ENCODE peak calls at places on chromosomes 6 and 20, in five cellular contexts. L is astrocyte, T is GF-D8, P is lower leg skin, E is AG10803. J is an unnamed sample.

GRCh38 chr20:49976542-49976941 is 6.2 kb upstream of the SNAI1 start:
- DNase-seq in L (no peak), T (no peak), P (no peak), E (no peak), J (no peak)

GRCh38 chr6:148550569-148550968 is 196.3 kb upstream of the UST start:
- DNase-seq in L (peak; percentile 66), T (no peak), P (no peak), E (no peak), J (no peak)

GRCh38 chr6:11598687-11599086 is 61.1 kb downstream of the TMEM170B start:
- DNase-seq in L (no peak), T (peak; percentile 80), P (no peak), E (no peak), J (no peak)

GRCh38 chr20:50436052-50436656 is 74.0 kb upstream of the PTPN1 start:
- DNase-seq in L (no peak), T (no peak), P (no peak), E (no peak), J (no peak)

GRCh38 chr6:149864578-149865535 is 698 bp upstream of the LRP11 start:
- DNase-seq in L (peak; percentile 48), T (peak; percentile 47), P (no peak), E (peak; percentile 71), J (no peak)

GRCh38 chr6:19691465-19692167 is 145.6 kb upstream of the ID4 start:
- DNase-seq in L (peak; percentile 22), T (no peak), P (no peak), E (peak; percentile 5), J (no peak)

GRCh38 chr20:54474866-54475265 is 527 bp upstream of the DOK5 start:
- DNase-seq in L (no peak), T (no peak), P (no peak), E (no peak), J (no peak)

GRCh38 chr20:44580581-44581268 is 1.7 kb upstream of the PKIG start:
- DNase-seq in L (no peak), T (peak; percentile 63), P (no peak), E (no peak), J (no peak)

GRCh38 chr6:453152-453551 is 61.6 kb downstream of the IRF4 start:
- DNase-seq in L (no peak), T (no peak), P (peak; percentile 63), E (peak; percentile 3), J (no peak)

GRCh38 chr6:54698974-54699373 is 147.6 kb upstream of the FAM83B start:
- DNase-seq in L (no peak), T (no peak), P (peak; percentile 22), E (no peak), J (no peak)

GRCh38 chr6:119349341-119350201 is at the start of gene MAN1A1:
- DNase-seq in L (peak; percentile 58), T (peak; percentile 28), P (peak; percentile 87), E (peak; percentile 72), J (peak; percentile 15)

GRCh38 chr6:146887447-146888077 is 288.8 kb downstream of the ADGB start:
- DNase-seq in L (no peak), T (no peak), P (no peak), E (peak; percentile 20), J (no peak)

GRCh38 chr6:73688351-73688750 is 7.7 kb upstream of the CD109 start:
- DNase-seq in L (no peak), T (no peak), P (no peak), E (no peak), J (no peak)

GRCh38 chr6:33822575-33823395 is 19.0 kb upstream of the MLN start:
- DNase-seq in L (no peak), T (no peak), P (no peak), E (no peak), J (no peak)

GRCh38 chr6:3484240-3484639 is 27.4 kb upstream of the SLC22A23 start:
- DNase-seq in L (peak; percentile 81), T (no peak), P (no peak), E (peak; percentile 71), J (no peak)

J was measured in AG04450.